ENCODE peak calls at places on chromosome 5, in ten cellular contexts. Y, W, U, K, T, M, L, Z, G and P are unnamed samples.

GRCh38 chr5:101662263-101662662 is 633.8 kb downstream of the SLCO4C1 start:
- DNase-seq in M (no peak), Z (no peak), W (no peak), U (no peak), K (no peak), T (no peak), L (no peak), Y (no peak), G (no peak), P (no peak)

GRCh38 chr5:179534431-179534830 is 15.9 kb upstream of the RUFY1 start:
- DNase-seq in T (no peak), Z (no peak), G (no peak), Y (no peak), U (no peak), W (no peak), M (no peak), L (peak; percentile 13), K (no peak), P (no peak)

GRCh38 chr5:173490681-173491080 is 125.8 kb downstream of the BOD1 start:
- DNase-seq in Y (no peak), L (no peak), Z (no peak), G (no peak), K (no peak), T (no peak), U (no peak), W (no peak), M (no peak), P (peak; percentile 29)

GRCh38 chr5:139671096-139671841 is 23.1 kb downstream of the CXXC5 start:
- DNase-seq in T (no peak), L (no peak), M (no peak), W (no peak), U (no peak), K (no peak), G (no peak), Y (peak; percentile 29), Z (no peak), P (no peak)

GRCh38 chr5:149559712-149560111 is 8.5 kb upstream of the CSNK1A1 start:
- DNase-seq in L (no peak), G (no peak), M (no peak), Z (no peak), K (peak; percentile 74), W (no peak), Y (no peak), U (no peak), T (no peak), P (no peak)

GRCh38 chr5:148437249-148437648 is 53.5 kb downstream of the FBXO38 start:
- DNase-seq in Y (no peak), Z (no peak), G (no peak), L (no peak), M (no peak), W (no peak), U (no peak), T (no peak), K (peak; percentile 14), P (no peak)

GRCh38 chr5:488241-488640 is 36.0 kb downstream of the SLC9A3 start:
- DNase-seq in Z (no peak), K (no peak), U (no peak), L (no peak), G (no peak), M (no peak), T (no peak), Y (no peak), W (no peak), P (no peak)

GRCh38 chr5:95615164-95615467 is 4.8 kb upstream of the GPR150 start:
- DNase-seq in G (no peak), M (no peak), Y (peak; percentile 23), U (no peak), L (no peak), T (no peak), K (no peak), W (no peak), Z (no peak), P (no peak)

GRCh38 chr5:3836528-3836927 is 240.9 kb downstream of the IRX1 start:
- DNase-seq in M (no peak), K (no peak), L (no peak), U (no peak), T (no peak), Z (no peak), Y (peak; percentile 34), G (no peak), W (no peak), P (no peak)

GRCh38 chr5:115487750-115488149 is 56.8 kb downstream of the FEM1C start:
- DNase-seq in G (no peak), L (no peak), W (no peak), Y (no peak), T (no peak), M (no peak), U (no peak), K (no peak), Z (no peak), P (no peak)

GRCh38 chr5:141199359-141200235 is at the start of gene PCDHB11:
- DNase-seq in L (no peak), G (no peak), Y (no peak), T (peak; percentile 38), Z (peak; percentile 69), W (no peak), U (no peak), M (no peak), K (peak; percentile 48), P (peak; percentile 68)

GRCh38 chr5:88964831-88965230 is 81.8 kb upstream of the MEF2C start:
- DNase-seq in M (no peak), W (no peak), T (no peak), L (no peak), U (no peak), Y (peak; percentile 33), K (no peak), Z (no peak), G (no peak), P (no peak)

GRCh38 chr5:17228833-17229291 is 11.4 kb downstream of the BASP1 start:
- DNase-seq in M (no peak), L (no peak), W (no peak), T (no peak), Z (no peak), G (no peak), K (peak; percentile 81), Y (peak; percentile 96), U (no peak), P (no peak)

GRCh38 chr5:51829691-51830090 is 446.4 kb downstream of the ISL1 start:
- DNase-seq in Y (peak; percentile 59), L (no peak), U (no peak), M (no peak), T (no peak), K (no peak), W (no peak), Z (no peak), G (no peak), P (no peak)

GRCh38 chr5:51832934-51833470 is 449.8 kb downstream of the ISL1 start:
- DNase-seq in K (no peak), Y (no peak), L (no peak), T (no peak), U (no peak), W (no peak), Z (no peak), M (no peak), G (no peak), P (no peak)

DNA sequence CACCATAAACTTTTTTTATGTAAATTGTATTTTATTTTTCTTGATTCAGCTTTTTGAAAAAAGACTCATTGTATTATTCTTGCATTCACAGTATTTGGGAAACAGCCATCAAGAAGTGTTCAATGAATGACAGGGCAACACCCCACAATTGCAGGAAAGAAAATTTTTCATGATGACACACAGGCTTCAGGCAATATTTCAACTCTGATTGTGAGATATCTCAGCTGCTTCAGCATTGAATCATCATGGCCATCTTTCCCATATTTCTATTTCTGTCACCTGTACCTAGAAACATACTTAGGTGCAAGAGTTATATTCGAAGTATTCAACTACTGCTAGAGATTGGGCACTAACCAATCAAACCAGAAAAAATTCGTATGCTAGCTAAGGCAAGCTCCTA is 446.0 kb downstream of the ISL1 start:
- DNase-seq in T (no peak), W (no peak), Z (no peak), G (no peak), Y (peak; percentile 94), L (no peak), M (no peak), U (no peak), K (no peak), P (no peak)
- H3K36me3 ChIP-seq in T (no peaks in the 10 kb centered on the region), W (no peaks in the 10 kb centered on the region), Z (no peaks in the 10 kb centered on the region), G (no peaks in the 10 kb centered on the region), Y (no peaks in the 10 kb centered on the region), L (no peaks in the 10 kb centered on the region), M (no peaks in the 10 kb centered on the region), U (no peaks in the 10 kb centered on the region), K (no peaks in the 10 kb centered on the region), P (no peaks in the 10 kb centered on the region)

GRCh38 chr5:103497782-103498181 is 64.8 kb downstream of the NUDT12 start:
- DNase-seq in W (no peak), L (no peak), G (no peak), K (no peak), M (no peak), Z (no peak), U (no peak), T (no peak), Y (no peak), P (no peak)

GRCh38 chr5:103498800-103499199 is 63.8 kb downstream of the NUDT12 start:
- DNase-seq in Y (no peak), Z (no peak), W (no peak), T (no peak), U (no peak), M (no peak), G (no peak), L (no peak), K (no peak), P (no peak)

GRCh38 chr5:103502651-103503050 is 59.9 kb downstream of the NUDT12 start:
- DNase-seq in U (no peak), Z (no peak), Y (no peak), L (no peak), G (no peak), T (no peak), M (no peak), K (no peak), W (no peak), P (no peak)

GRCh38 chr5:103498211-103498610 is 64.4 kb downstream of the NUDT12 start:
- DNase-seq in Z (no peak), T (no peak), Y (no peak), M (no peak), U (no peak), G (no peak), L (no peak), W (no peak), K (no peak), P (no peak)

GRCh38 chr5:103499236-103499635 is 63.4 kb downstream of the NUDT12 start:
- DNase-seq in G (no peak), L (no peak), U (no peak), W (no peak), Y (no peak), T (no peak), Z (no peak), M (no peak), K (no peak), P (no peak)
- H3K4me3 ChIP-seq in G (no peak overlapping the region), L (no peak overlapping the region), U (no peak overlapping the region), W (no peak overlapping the region), Y (no peak overlapping the region), T (no peak overlapping the region), Z (no peak overlapping the region), M (no peak overlapping the region), K (no peak overlapping the region), P (no peak overlapping the region)

GRCh38 chr5:55407059-55407684 is 99.4 kb downstream of the MTREX start:
- DNase-seq in L (no peak), W (no peak), Y (peak; percentile 44), M (peak; percentile 15), U (no peak), K (peak; percentile 76), G (peak; percentile 22), T (peak; percentile 37), Z (no peak), P (no peak)
- H3K36me3 ChIP-seq in L (peaks cover 23% of the 10 kb centered on the region), W (no peaks in the 10 kb centered on the region), Y (peaks cover 1% of the 10 kb centered on the region), M (peaks cover 70% of the 10 kb centered on the region), U (peaks cover 24% of the 10 kb centered on the region), K (peaks cover 14% of the 10 kb centered on the region), G (peaks cover 23% of the 10 kb centered on the region), T (peaks cover 10% of the 10 kb centered on the region), Z (peaks cover 55% of the 10 kb centered on the region), P (peaks cover 73% of the 10 kb centered on the region)

GRCh38 chr5:73626814-73627313 is 868 bp downstream of the ARHGEF28 start:
- DNase-seq in U (no peak), L (no peak), T (no peak), W (no peak), M (no peak), K (no peak), G (no peak), Z (no peak), Y (no peak), P (no peak)
- H3K4me3 ChIP-seq in U (peak overlapping the region; percentile 54), L (peak overlapping the region; percentile 72), T (peak overlapping the region; percentile 81), W (peak overlapping the region; percentile 38), M (no peak overlapping the region), K (peak overlapping the region; percentile 91), G (peak overlapping the region; percentile 57), Z (peak overlapping the region; percentile 93), Y (peak overlapping the region; percentile 72), P (peak overlapping the region; percentile 80)